ENCODE peak calls at places on chromosomes 4 and X, in five cellular contexts. H is progenitor cell of endocrine pancreas, Y is pancreas, K is heart left ventricle, A is Calu3. I is an unnamed sample.

GRCh38 chr4:12615822-12616221 is 868.3 kb downstream of the RAB28 start:
- DNase-seq in K (no peak), A (no peak), Y (no peak), H (no peak), I (no peak)

GRCh38 chrX:139044680-139045079 is 333.2 kb upstream of the FGF13 start:
- DNase-seq in Y (no peak), H (no peak), A (no peak), K (no peak), I (no peak)

GRCh38 chrX:140765043-140765784 is 55.7 kb downstream of the LINC00632 start:
- DNase-seq in A (no peak), H (no peak), Y (no peak), K (no peak), I (no peak)

GRCh38 chr4:105113800-105114199 is 32.9 kb upstream of the TET2 start:
- DNase-seq in K (no peak), H (no peak), Y (no peak), A (no peak), I (no peak)

GRCh38 chr4:52657630-52658501 is 1.2 kb downstream of the USP46 start:
- DNase-seq in K (peak; percentile 53), H (no peak), Y (peak; percentile 56), A (no peak), I (no peak)

GRCh38 chrX:120015145-120016067 is 62.1 kb downstream of the RHOXF2B start:
- DNase-seq in Y (peak; percentile 66), K (no peak), A (peak; percentile 16), H (no peak), I (no peak)

GRCh38 chr4:41839945-41840854 is 91.7 kb upstream of the PHOX2B start:
- DNase-seq in Y (no peak), H (no peak), A (no peak), K (no peak), I (peak; percentile 12)

GRCh38 chr4:47705326-47705981 is 132.4 kb downstream of the CORIN start:
- DNase-seq in A (no peak), K (no peak), Y (no peak), H (no peak), I (peak; percentile 8)

GRCh38 chr4:156774422-156774821 is 197.2 kb downstream of the PDGFC start:
- DNase-seq in A (no peak), Y (no peak), H (no peak), K (no peak), I (no peak)

GRCh38 chrX:104762641-104763040 is 196.6 kb downstream of the IL1RAPL2 start:
- DNase-seq in H (no peak), Y (no peak), A (no peak), K (no peak), I (no peak)

GRCh38 chrX:57906790-57907189 is 3.5 kb downstream of the ZXDA start:
- DNase-seq in A (no peak), H (no peak), K (no peak), Y (no peak), I (no peak)

GRCh38 chrX:140775211-140775610 is 65.7 kb downstream of the LINC00632 start:
- DNase-seq in A (no peak), Y (no peak), K (no peak), H (no peak), I (no peak)

GRCh38 chr4:147518846-147519767 is 38.2 kb downstream of the EDNRA start:
- DNase-seq in H (peak; percentile 13), K (no peak), Y (no peak), A (peak; percentile 54), I (peak; percentile 57)

GRCh38 chr4:92864176-92864575 is 560.4 kb downstream of the GRID2 start:
- DNase-seq in Y (no peak), H (no peak), K (no peak), A (no peak), I (no peak)

GRCh38 chr4:92862509-92862908 is 558.7 kb downstream of the GRID2 start:
- DNase-seq in H (no peak), Y (no peak), K (no peak), A (no peak), I (no peak)
- TF ChIP-seq CTCF in H (no peak), Y (no peak), K (no peak), A (no peak), I (no peak)

GRCh38 chr4:24989327-24989726 is 41.4 kb downstream of the LGI2 start:
- DNase-seq in A (no peak), H (no peak), K (no peak), Y (no peak), I (no peak)

GRCh38 chr4:24980064-24980690 is 50.6 kb downstream of the LGI2 start:
- DNase-seq in Y (no peak), K (no peak), H (peak; percentile 32), A (peak; percentile 53), I (peak; percentile 59)

GRCh38 chr4:24988776-24989175 is 42.0 kb downstream of the LGI2 start:
- DNase-seq in Y (no peak), K (no peak), A (peak; percentile 42), H (no peak), I (peak; percentile 15)

GRCh38 chr4:24979554-24979953 is 51.2 kb downstream of the LGI2 start:
- DNase-seq in H (no peak), A (no peak), Y (no peak), K (no peak), I (no peak)

DNA sequence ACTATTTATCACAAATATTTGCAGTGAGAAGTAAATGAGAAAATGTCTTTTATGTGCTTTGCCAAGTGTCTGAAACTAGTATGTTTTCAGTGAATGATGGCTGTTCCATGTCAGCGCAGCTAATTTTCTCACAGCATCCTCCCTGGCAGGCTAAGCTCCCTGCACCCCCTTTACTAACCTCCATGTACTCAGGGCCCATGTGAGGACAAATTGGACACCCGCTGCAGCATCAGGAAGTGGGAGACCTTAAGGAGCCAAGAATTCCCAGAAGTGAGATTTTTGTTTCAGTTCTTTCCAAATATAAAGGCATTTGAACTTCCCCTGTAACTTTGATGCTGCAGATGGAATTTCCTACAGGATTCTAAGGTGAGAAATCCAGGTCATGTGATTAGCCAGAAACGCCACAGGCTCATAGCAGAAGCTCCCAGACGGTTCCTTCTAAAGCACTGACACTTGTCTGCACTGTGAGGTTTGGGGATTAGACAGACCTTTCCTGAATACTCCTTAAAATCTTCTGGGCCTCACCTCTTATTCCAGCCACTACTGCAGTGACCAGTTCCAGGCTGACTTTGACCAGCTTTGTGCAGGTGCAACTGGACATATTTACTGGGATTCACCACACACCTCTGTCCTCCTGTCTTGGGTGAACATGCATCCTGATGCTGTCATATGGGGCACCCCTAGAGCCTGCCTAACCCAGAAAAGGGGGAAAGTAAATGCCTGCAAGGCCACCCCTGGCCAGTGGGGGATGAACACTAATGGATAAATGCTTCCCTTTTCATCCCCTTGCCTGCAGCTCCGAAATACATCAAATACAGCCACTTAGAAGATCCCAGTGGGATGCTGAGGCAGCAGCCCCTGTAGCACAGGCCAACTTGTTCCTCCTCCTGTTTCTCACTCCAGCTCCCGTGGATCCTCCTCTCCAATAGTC is 45.9 kb downstream of the LGI2 start:
- DNase-seq in A (no peak), K (no peak), H (no peak), Y (no peak), I (no peak)
- TF ChIP-seq CTCF in A (no peak), K (no peak), H (peak; percentile 15), Y (no peak), I (no peak)

GRCh38 chr4:145552181-145552822 is 66.9 kb upstream of the MMAA start:
- DNase-seq in K (no peak), A (no peak), H (no peak), Y (no peak), I (peak; percentile 25)

GRCh38 chr4:145554691-145555090 is 64.5 kb upstream of the MMAA start:
- DNase-seq in H (no peak), K (no peak), A (no peak), Y (no peak), I (no peak)

GRCh38 chr4:145553375-145553774 is 65.8 kb upstream of the MMAA start:
- DNase-seq in K (no peak), A (no peak), H (no peak), Y (no peak), I (no peak)

DNA sequence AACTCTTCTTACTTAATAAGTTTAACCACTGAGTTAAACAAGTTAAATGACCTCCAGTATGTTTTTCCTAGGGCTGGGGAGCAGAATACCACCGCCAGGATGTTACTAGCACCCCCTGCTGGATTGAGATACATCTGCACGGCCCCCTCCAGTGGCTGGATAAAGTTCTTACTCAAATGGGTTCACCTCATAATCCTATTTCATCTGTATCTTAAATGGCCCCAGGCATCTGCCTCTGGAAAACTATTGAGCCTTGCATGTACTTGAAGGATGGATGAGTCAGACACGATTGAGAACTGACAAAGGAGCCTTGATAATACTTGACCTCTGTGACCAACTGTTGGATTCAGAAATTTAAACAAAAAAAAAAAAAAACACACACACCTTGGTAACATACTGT is 61.5 kb upstream of the MMAA start:
- DNase-seq in Y (peak; percentile 66), K (no peak), A (peak; percentile 62), H (peak; percentile 23), I (peak; percentile 64)
- TF ChIP-seq CTCF in Y (peak; percentile 77), K (peak; percentile 87), A (peak; percentile 70), H (peak; percentile 85), I (peak; percentile 89)

DNA sequence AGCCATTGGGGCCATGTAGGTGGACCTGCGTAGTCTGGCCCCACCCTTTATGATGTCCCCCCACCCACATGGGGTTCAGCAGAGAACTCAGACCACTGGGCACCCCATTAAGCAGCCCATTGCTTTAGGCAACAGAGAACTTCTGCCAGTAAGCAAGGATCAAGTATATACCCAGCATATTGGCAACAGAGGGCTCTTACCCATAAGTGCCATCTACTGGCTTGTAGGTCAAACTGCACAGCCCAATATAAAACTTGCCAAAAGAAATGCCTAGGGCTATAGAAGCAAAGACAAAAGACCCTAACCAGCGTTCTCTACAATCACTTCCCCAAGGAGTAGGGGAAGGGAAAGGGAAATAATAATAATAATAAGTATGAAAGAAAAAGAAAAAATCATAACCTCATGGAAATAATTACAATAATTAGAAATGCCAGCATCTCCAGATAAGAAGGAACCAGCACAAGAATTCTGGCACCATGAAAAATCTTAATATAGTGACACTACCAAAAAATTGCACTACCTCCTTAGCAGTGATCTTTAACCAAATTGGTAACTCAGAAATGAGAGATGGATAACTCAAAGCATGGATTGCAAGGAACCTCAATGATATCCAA is 1090.7 kb downstream of the FAT4 start:
- DNase-seq in A (no peak), K (no peak), H (no peak), Y (no peak), I (no peak)
- TF ChIP-seq CTCF in A (no peak), K (peak; percentile 36), H (peak; percentile 55), Y (no peak), I (peak; percentile 38)

DNA sequence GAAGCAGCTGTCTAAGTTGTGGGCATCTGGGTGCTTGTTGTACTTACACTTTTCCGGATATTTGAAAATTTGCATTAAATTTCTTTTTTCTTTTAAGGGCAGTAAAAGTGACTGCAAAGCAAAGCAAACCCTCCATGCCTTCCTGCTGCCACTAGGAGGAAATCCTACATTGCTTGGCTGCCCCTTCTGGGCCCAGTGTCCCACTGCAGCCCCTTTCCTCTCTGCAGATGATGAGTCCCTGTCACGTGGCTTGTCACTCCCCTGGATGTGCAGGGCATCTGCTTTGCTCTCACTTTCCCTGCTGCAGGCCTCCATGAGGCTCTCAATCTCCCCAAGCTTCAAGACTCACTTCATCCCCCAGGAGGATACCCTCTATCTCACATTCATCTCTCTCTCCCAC is 12.7 kb downstream of the TSR2 start:
- DNase-seq in H (no peak), K (no peak), Y (no peak), A (no peak), I (no peak)
- TF ChIP-seq CTCF in H (peak; percentile 37), K (no peak), Y (no peak), A (peak; percentile 22), I (no peak)

I was measured in GM20000.